ENCODE peak calls at places on chromosomes 12 and 14, in five cellular contexts. One of them, this sample, is unnamed.

GRCh38 chr14:44370727-44371126 is 136.4 kb downstream of the FSCB start:
- DNase-seq in neuronal stem cell: no peak
- DNase-seq in T-cell: no peak
- DNase-seq in anterior cingulate cortex: no peak
- DNase-seq in NCI-H510A treated with DMSO at 0.1 percent for 48 hours: no peak
- DNase-seq in this sample: no peak

GRCh38 chr14:32252030-32252670 is 49.1 kb upstream of the RNU6-8 start:
- DNase-seq in neuronal stem cell: peak
- DNase-seq in T-cell: peak
- DNase-seq in anterior cingulate cortex: peak
- DNase-seq in NCI-H510A treated with DMSO at 0.1 percent for 48 hours: peak
- DNase-seq in this sample: no peak

GRCh38 chr12:126726481-126727217 is 1540.3 kb upstream of the TMEM132C start:
- DNase-seq in neuronal stem cell: no peak
- DNase-seq in T-cell: no peak
- DNase-seq in anterior cingulate cortex: no peak
- DNase-seq in NCI-H510A treated with DMSO at 0.1 percent for 48 hours: no peak
- DNase-seq in this sample: no peak

GRCh38 chr12:131138638-131139362 is 185.1 kb downstream of the ADGRD1 start:
- DNase-seq in neuronal stem cell: no peak
- DNase-seq in T-cell: no peak
- DNase-seq in anterior cingulate cortex: no peak
- DNase-seq in NCI-H510A treated with DMSO at 0.1 percent for 48 hours: no peak
- DNase-seq in this sample: no peak

GRCh38 chr14:71070169-71070568 is 162.9 kb downstream of the PCNX1 start:
- DNase-seq in neuronal stem cell: no peak
- DNase-seq in T-cell: no peak
- DNase-seq in anterior cingulate cortex: no peak
- DNase-seq in NCI-H510A treated with DMSO at 0.1 percent for 48 hours: no peak
- DNase-seq in this sample: no peak

GRCh38 chr12:102518871-102519270 is 38.5 kb upstream of the IGF1 start:
- DNase-seq in neuronal stem cell: no peak
- DNase-seq in T-cell: no peak
- DNase-seq in anterior cingulate cortex: no peak
- DNase-seq in NCI-H510A treated with DMSO at 0.1 percent for 48 hours: no peak
- DNase-seq in this sample: no peak

GRCh38 chr12:11815397-11815796 is 165.9 kb downstream of the ETV6 start:
- DNase-seq in neuronal stem cell: no peak
- DNase-seq in T-cell: no peak
- DNase-seq in anterior cingulate cortex: no peak
- DNase-seq in NCI-H510A treated with DMSO at 0.1 percent for 48 hours: peak
- DNase-seq in this sample: no peak

GRCh38 chr12:50926415-50926814 is 25.9 kb upstream of the HIGD1C start:
- DNase-seq in neuronal stem cell: no peak
- DNase-seq in T-cell: no peak
- DNase-seq in anterior cingulate cortex: no peak
- DNase-seq in NCI-H510A treated with DMSO at 0.1 percent for 48 hours: no peak
- DNase-seq in this sample: no peak

GRCh38 chr14:52840916-52841315 is 49.5 kb upstream of the GNPNAT1 start:
- DNase-seq in neuronal stem cell: no peak
- DNase-seq in T-cell: no peak
- DNase-seq in anterior cingulate cortex: no peak
- DNase-seq in NCI-H510A treated with DMSO at 0.1 percent for 48 hours: no peak
- DNase-seq in this sample: no peak

GRCh38 chr12:108704527-108704926 is 26.8 kb downstream of the CORO1C start:
- DNase-seq in neuronal stem cell: no peak
- DNase-seq in T-cell: no peak
- DNase-seq in anterior cingulate cortex: no peak
- DNase-seq in NCI-H510A treated with DMSO at 0.1 percent for 48 hours: peak
- DNase-seq in this sample: no peak

GRCh38 chr12:23949212-23950010 is at the start of gene SOX5:
- DNase-seq in neuronal stem cell: peak
- DNase-seq in T-cell: no peak
- DNase-seq in anterior cingulate cortex: no peak
- DNase-seq in NCI-H510A treated with DMSO at 0.1 percent for 48 hours: peak
- DNase-seq in this sample: no peak

GRCh38 chr12:84605988-84606387 is 306.6 kb downstream of the SLC6A15 start:
- DNase-seq in neuronal stem cell: no peak
- DNase-seq in T-cell: no peak
- DNase-seq in anterior cingulate cortex: no peak
- DNase-seq in NCI-H510A treated with DMSO at 0.1 percent for 48 hours: no peak
- DNase-seq in this sample: no peak

GRCh38 chr12:67674417-67674816 is 25.9 kb downstream of the DYRK2 start:
- DNase-seq in neuronal stem cell: no peak
- DNase-seq in T-cell: no peak
- DNase-seq in anterior cingulate cortex: no peak
- DNase-seq in NCI-H510A treated with DMSO at 0.1 percent for 48 hours: no peak
- DNase-seq in this sample: no peak

GRCh38 chr12:25307818-25308217 is 57.1 kb upstream of the KRAS start:
- DNase-seq in neuronal stem cell: no peak
- DNase-seq in T-cell: no peak
- DNase-seq in anterior cingulate cortex: no peak
- DNase-seq in NCI-H510A treated with DMSO at 0.1 percent for 48 hours: no peak
- DNase-seq in this sample: no peak

GRCh38 chr12:90043264-90043663 is 334.6 kb upstream of the ATP2B1 start:
- DNase-seq in neuronal stem cell: no peak
- DNase-seq in T-cell: no peak
- DNase-seq in anterior cingulate cortex: no peak
- DNase-seq in NCI-H510A treated with DMSO at 0.1 percent for 48 hours: no peak
- DNase-seq in this sample: no peak

GRCh38 chr12:104825408-104825807 is 132.7 kb downstream of the SLC41A2 start:
- DNase-seq in neuronal stem cell: no peak
- DNase-seq in T-cell: no peak
- DNase-seq in anterior cingulate cortex: no peak
- DNase-seq in NCI-H510A treated with DMSO at 0.1 percent for 48 hours: no peak
- DNase-seq in this sample: no peak

GRCh38 chr14:39218171-39218769 is 15.4 kb upstream of the MIA2 start:
- DNase-seq in neuronal stem cell: no peak
- DNase-seq in T-cell: no peak
- DNase-seq in anterior cingulate cortex: no peak
- DNase-seq in NCI-H510A treated with DMSO at 0.1 percent for 48 hours: no peak
- DNase-seq in this sample: no peak

GRCh38 chr12:102526701-102527100 is 46.3 kb upstream of the IGF1 start:
- DNase-seq in neuronal stem cell: no peak
- DNase-seq in T-cell: no peak
- DNase-seq in anterior cingulate cortex: no peak
- DNase-seq in NCI-H510A treated with DMSO at 0.1 percent for 48 hours: no peak
- DNase-seq in this sample: no peak

GRCh38 chr12:21940972-21941521 is at the start of gene ABCC9:
- DNase-seq in neuronal stem cell: peak
- DNase-seq in T-cell: no peak
- DNase-seq in anterior cingulate cortex: peak
- DNase-seq in NCI-H510A treated with DMSO at 0.1 percent for 48 hours: no peak
- DNase-seq in this sample: no peak

GRCh38 chr12:120468846-120469449 is 600 bp downstream of the SRSF9 start:
- DNase-seq in neuronal stem cell: peak
- DNase-seq in T-cell: no peak
- DNase-seq in anterior cingulate cortex: no peak
- DNase-seq in NCI-H510A treated with DMSO at 0.1 percent for 48 hours: no peak
- DNase-seq in this sample: peak